ENCODE peak calls at places on chromosomes 12 and 14, in seven cellular contexts. O, U, V, H, P, R and K are unnamed samples. For H3K36me3, the result is how much of the 10 kb centered on the place peaks cover.

GRCh38 chr12:47799357-47799955 is 20.2 kb downstream of the HDAC7 start:
- DNase-seq in O (no peak), U (no peak), V (peak), H (no peak), P (no peak), R (peak), K (no peak)

GRCh38 chr12:31118347-31118830 is 44.7 kb downstream of the DDX11 start:
- DNase-seq in O (no peak), U (no peak), V (no peak), H (no peak), P (no peak), R (no peak), K (no peak)

GRCh38 chr12:48216785-48217184 is 13.7 kb upstream of the OR10AD1 start:
- DNase-seq in O (peak), U (no peak), V (no peak), H (no peak), P (no peak), R (no peak), K (no peak)

GRCh38 chr12:3713483-3713882 is 39.4 kb downstream of the CRACR2A start:
- DNase-seq in O (no peak), U (no peak), V (no peak), H (no peak), P (no peak), R (no peak), K (no peak)

GRCh38 chr12:130013771-130014484 is 110.1 kb upstream of the TMEM132D start:
- DNase-seq in O (peak), U (no peak), V (peak), H (peak), P (peak), R (peak), K (peak)

GRCh38 chr14:39302124-39302810 is 68.6 kb downstream of the MIA2 start:
- DNase-seq in O (no peak), U (no peak), V (no peak), H (no peak), P (no peak), R (no peak), K (no peak)

GRCh38 chr12:68803948-68804653 is 3.9 kb upstream of the MDM2 start:
- DNase-seq in O (no peak), U (no peak), V (no peak), H (no peak), P (no peak), R (no peak), K (no peak)

GRCh38 chr14:36271939-36272907 is 48.2 kb downstream of the MBIP start:
- DNase-seq in O (no peak), U (peak), V (no peak), H (no peak), P (peak), R (no peak), K (no peak)

GRCh38 chr14:34243401-34243800 is 218.6 kb downstream of the SPTSSA start:
- DNase-seq in O (no peak), U (no peak), V (no peak), H (no peak), P (no peak), R (no peak), K (no peak)

GRCh38 chr12:89880695-89881350 is 172.2 kb upstream of the ATP2B1 start:
- DNase-seq in O (no peak), U (no peak), V (no peak), H (no peak), P (no peak), R (no peak), K (no peak)

GRCh38 chr12:45863332-45863731 is 127.0 kb downstream of the SCAF11 start:
- DNase-seq in O (no peak), U (no peak), V (no peak), H (no peak), P (no peak), R (no peak), K (no peak)

GRCh38 chr12:111076611-111077451 is 156.5 kb upstream of the MYL2 start:
- DNase-seq in O (no peak), U (no peak), V (no peak), H (no peak), P (no peak), R (no peak), K (peak)

GRCh38 chr12:52070243-52070925 is 606 bp downstream of the ATG101 start:
- DNase-seq in O (no peak), U (no peak), V (no peak), H (no peak), P (no peak), R (no peak), K (no peak)

GRCh38 chr12:47356129-47356622 is 276.4 kb upstream of the AMIGO2 start:
- DNase-seq in O (peak), U (peak), V (no peak), H (no peak), P (no peak), R (no peak), K (no peak)

GRCh38 chr12:39798977-39799376 is 179.4 kb upstream of the ABCD2 start:
- DNase-seq in O (no peak), U (no peak), V (no peak), H (no peak), P (no peak), R (no peak), K (no peak)

GRCh38 chr12:109831929-109832328 is 1.3 kb downstream of the TRPV4 start:
- DNase-seq in O (no peak), U (no peak), V (no peak), H (no peak), P (no peak), R (no peak), K (no peak)

GRCh38 chr12:62532333-62532732 is 65.7 kb downstream of the MON2 start:
- DNase-seq in O (no peak), U (no peak), V (no peak), H (no peak), P (no peak), R (no peak), K (no peak)

GRCh38 chr14:85444685-85445084 is 85.3 kb upstream of the FLRT2 start:
- DNase-seq in O (peak), U (peak), V (no peak), H (peak), P (no peak), R (no peak), K (no peak)

GRCh38 chr12:58202933-58203713 is 261.8 kb downstream of the ATP23 start:
- DNase-seq in O (no peak), U (no peak), V (no peak), H (no peak), P (no peak), R (no peak), K (peak)

GRCh38 chr14:34935552-34935951 is 47.2 kb upstream of the SRP54 start:
- DNase-seq in O (no peak), U (no peak), V (no peak), H (no peak), P (no peak), R (no peak), K (no peak)

GRCh38 chr12:114904254-114905003 is 220.5 kb upstream of the TBX3 start:
- DNase-seq in O (no peak), U (peak), V (no peak), H (peak), P (no peak), R (no peak), K (no peak)

GRCh38 chr12:46667547-46667946 is 158.2 kb downstream of the SLC38A4 start:
- DNase-seq in O (no peak), U (peak), V (no peak), H (no peak), P (no peak), R (no peak), K (no peak)

GRCh38 chr14:103372552-103373304 is 12.5 kb upstream of the MARK3 start:
- DNase-seq in O (peak), U (peak), V (no peak), H (peak), P (no peak), R (peak), K (no peak)

GRCh38 chr12:19010726-19011125 is 118.8 kb upstream of the PLEKHA5 start:
- DNase-seq in O (no peak), U (no peak), V (no peak), H (no peak), P (no peak), R (no peak), K (no peak)

GRCh38 chr14:55160989-55161388 is 30.4 kb downstream of the DLGAP5 start:
- DNase-seq in O (no peak), U (peak), V (no peak), H (no peak), P (no peak), R (no peak), K (no peak)

GRCh38 chr12:6635375-6635855 is 344 bp downstream of the LPAR5 start:
- DNase-seq in O (no peak), U (no peak), V (no peak), H (no peak), P (peak), R (no peak), K (no peak)

GRCh38 chr12:17203497-17203896 is 597.5 kb upstream of the LMO3 start:
- DNase-seq in O (no peak), U (no peak), V (no peak), H (no peak), P (no peak), R (no peak), K (no peak)

GRCh38 chr12:92745874-92746553 is 43.2 kb downstream of the PLEKHG7 start:
- DNase-seq in O (peak), U (peak), V (peak), H (peak), P (peak), R (peak), K (no peak)

GRCh38 chr14:91228112-91229004 is 16.1 kb downstream of the GPR68 start:
- DNase-seq in O (no peak), U (peak), V (no peak), H (peak), P (no peak), R (no peak), K (no peak)

GRCh38 chr12:50619610-50619958 is 114.8 kb downstream of the DIP2B start:
- DNase-seq in O (no peak), U (no peak), V (no peak), H (no peak), P (no peak), R (no peak), K (no peak)

GRCh38 chr14:21852061-21852664 is 178.5 kb upstream of the OR4E1 start:
- DNase-seq in O (peak), U (peak), V (no peak), H (peak), P (peak), R (no peak), K (peak)

GRCh38 chr12:49535921-49536525 is 2.8 kb upstream of the KCNH3 start:
- DNase-seq in O (no peak), U (no peak), V (no peak), H (no peak), P (no peak), R (no peak), K (no peak)

GRCh38 chr12:1792406-1792805 is 28.0 kb upstream of the LRTM2 start:
- DNase-seq in O (no peak), U (no peak), V (no peak), H (no peak), P (no peak), R (no peak), K (no peak)

GRCh38 chr14:89674906-89675305 is 257.9 kb upstream of the FOXN3 start:
- DNase-seq in O (no peak), U (no peak), V (no peak), H (no peak), P (no peak), R (no peak), K (no peak)

GRCh38 chr12:39935275-39935674 is 170.6 kb downstream of the SLC2A13 start:
- DNase-seq in O (no peak), U (peak), V (no peak), H (peak), P (no peak), R (no peak), K (no peak)

GRCh38 chr12:116354950-116355779 is 77.7 kb upstream of the MED13L start:
- DNase-seq in O (no peak), U (no peak), V (no peak), H (no peak), P (no peak), R (no peak), K (no peak)

GRCh38 chr12:116360579-116361403 is 83.3 kb upstream of the MED13L start:
- DNase-seq in O (peak), U (no peak), V (no peak), H (no peak), P (no peak), R (no peak), K (no peak)

GRCh38 chr12:116354534-116354933 is 77.0 kb upstream of the MED13L start:
- DNase-seq in O (no peak), U (no peak), V (no peak), H (no peak), P (no peak), R (no peak), K (no peak)

GRCh38 chr12:116361404-116362223 is 84.1 kb upstream of the MED13L start:
- DNase-seq in O (no peak), U (no peak), V (no peak), H (no peak), P (no peak), R (peak), K (no peak)

DNA sequence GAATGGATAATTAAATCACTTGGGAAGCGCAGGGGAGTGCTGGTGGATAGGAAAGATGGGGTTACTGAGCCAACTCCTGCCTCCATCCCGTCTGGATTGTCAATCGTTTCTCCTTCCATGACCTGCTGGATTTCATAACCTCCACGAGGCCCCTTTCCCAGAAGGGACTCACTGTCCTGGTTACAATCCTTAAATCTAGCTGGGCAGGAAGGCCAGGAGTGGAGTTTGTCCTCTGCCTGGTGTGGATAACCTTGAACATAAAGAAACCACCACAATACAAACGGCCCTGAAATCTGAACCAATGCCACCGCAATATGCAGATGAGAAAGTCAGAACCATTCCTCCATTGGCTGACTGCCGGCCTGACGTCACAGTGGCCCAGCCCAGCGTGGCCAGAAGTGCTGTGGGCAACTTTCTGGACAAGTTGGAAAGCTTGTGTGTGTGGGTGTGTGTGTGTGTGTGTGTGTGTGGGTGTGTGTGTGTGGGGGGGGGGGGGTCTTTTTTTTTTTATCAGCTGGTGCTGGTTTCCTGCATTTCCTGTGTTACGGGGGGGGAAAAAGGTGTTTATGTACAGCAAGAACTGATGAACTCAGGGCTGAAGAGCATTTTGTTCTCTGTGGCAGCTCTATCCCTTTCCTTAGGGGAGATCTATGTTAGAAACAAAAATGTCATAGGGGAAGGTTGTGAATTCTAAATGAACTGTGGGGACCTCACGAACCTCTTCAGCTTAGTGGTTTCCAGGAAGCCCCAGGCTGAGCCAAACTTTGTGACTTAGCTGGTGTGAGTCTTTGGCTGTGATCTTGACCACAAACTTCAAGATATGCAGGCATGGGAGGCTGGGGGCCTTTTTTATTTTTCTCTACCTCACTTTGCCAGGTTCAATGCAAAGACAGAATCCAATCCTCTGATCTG is 81.6 kb upstream of the MED13L start:
- DNase-seq in O (peak), U (peak), V (peak), H (peak), P (peak), R (peak), K (peak)
- H3K4me3 ChIP-seq in O (no peak), U (no peak), V (peak), H (no peak), P (no peak), R (peak), K (no peak)

DNA sequence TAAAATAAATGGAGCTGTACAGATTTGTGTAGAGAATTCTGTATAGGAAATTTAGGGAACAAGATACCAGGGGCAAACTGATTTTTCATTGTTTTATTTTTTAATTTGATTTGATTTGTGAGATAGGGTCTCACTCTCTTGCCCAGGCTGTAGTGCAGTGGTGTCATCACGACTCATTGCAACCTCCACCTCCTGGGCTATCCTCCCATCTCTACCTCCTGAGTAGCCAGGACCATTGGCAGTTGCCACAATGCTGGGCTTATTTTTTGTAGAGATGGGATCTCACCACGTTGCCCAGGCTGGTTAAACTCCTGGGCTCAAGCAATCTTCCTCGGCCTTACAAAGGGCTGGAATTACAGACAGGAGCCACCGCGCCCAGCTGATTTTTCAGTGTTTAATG is 18.0 kb upstream of the TBK1 start:
- DNase-seq in O (no peak), U (no peak), V (no peak), H (no peak), P (no peak), R (no peak), K (no peak)
- H3K36me3 ChIP-seq in O (under half), U (half or more), V (half or more), H (half or more), P (under half), R (under half), K (under half)

DNA sequence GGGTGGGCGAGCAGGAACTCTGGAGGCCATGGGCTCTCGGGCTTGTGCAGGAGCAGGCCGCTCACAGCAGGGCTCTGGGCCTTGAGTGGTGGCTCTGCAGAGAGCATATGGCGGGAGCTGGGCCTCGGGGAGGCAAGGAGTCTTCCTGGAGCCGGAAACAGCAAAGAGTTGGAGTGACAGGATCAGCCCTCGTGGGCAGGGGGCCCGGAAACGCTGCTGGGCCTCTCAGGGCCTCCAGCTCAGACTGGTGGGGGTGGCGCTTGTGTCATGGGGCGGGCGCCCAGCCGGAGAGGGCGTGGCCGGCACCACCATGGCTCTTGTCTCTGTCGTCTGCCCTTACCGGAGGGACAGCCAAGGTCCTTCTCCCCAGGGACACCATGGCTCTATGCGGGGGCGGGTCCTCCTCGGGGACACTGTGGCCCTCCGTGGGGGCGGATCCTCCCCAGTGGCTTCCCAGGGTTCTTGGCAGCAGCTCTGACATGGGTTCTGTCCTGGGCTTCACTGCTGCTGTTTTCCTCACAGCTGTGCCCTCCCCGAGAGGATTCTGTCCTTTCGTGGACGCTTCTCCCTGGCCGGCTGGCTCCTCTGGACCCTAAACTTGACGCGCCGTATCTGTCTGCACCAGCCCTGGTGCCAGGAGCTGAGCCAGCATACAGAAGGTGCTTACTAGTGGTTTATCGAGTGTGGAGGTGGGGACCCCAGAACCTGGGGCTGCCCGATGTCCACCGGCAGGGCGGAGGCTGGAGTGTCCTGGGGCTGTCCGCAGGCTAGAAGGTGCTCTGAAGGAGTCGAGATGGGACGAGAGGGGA is 17.0 kb downstream of the FBRSL1 start:
- DNase-seq in O (peak), U (peak), V (peak), H (peak), P (peak), R (peak), K (peak)
- H3K4me3 ChIP-seq in O (no peak), U (no peak), V (peak), H (peak), P (no peak), R (peak), K (peak)

DNA sequence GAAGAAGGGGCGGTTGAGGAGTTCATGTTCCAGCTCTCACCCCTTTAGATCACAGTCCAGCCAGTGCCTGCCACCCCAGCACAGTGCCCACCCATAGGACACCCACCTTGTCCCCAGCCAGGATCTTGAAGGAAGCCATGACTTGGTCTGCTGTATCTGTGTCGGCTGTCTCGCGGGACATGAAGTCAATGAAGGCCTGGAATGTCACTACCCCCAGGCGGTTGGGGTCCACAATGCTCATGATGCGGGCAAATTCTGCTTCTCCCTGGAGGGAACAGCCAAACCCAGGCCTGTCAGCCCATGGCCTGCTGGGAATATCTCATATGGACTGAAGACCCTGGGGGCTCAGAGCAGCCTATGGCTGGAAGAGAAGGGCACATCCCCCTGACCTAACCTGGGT is 84.1 kb upstream of the ZFP36L1 start:
- DNase-seq in O (no peak), U (no peak), V (no peak), H (no peak), P (no peak), R (no peak), K (no peak)
- H3K36me3 ChIP-seq in O (under half), U (half or more), V (half or more), H (half or more), P (under half), R (under half), K (under half)

GRCh38 chr12:121956041-121956341 is 37.6 kb downstream of the CFAP251 start:
- DNase-seq in O (no peak), U (no peak), V (no peak), H (no peak), P (no peak), R (no peak), K (no peak)
- H3K4me3 ChIP-seq in O (no peak), U (no peak), V (no peak), H (no peak), P (no peak), R (no peak), K (no peak)

DNA sequence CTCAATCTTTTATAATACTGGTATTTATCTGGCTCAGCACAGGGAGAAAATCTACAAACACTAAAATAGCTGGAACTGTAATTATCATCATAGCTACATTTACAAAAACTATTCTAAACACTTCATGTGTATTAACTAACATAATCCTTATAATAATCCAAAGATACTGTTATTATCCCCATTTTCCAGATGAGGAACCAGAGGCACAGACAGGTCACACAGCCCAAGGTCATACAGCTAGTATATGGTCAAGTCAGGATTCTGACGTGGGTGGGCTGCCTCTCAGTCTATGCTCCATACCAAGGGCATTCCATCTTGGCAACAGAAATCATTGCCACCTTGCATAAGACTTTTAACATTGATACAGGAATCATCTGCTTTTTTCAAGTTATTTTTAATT is 11.4 kb downstream of the FERMT2 start:
- DNase-seq in O (no peak), U (no peak), V (no peak), H (no peak), P (no peak), R (no peak), K (no peak)
- H3K36me3 ChIP-seq in O (under half), U (under half), V (under half), H (under half), P (under half), R (under half), K (under half)

GRCh38 chr12:53941750-53942149 is 3.1 kb downstream of the HOXC13 start:
- DNase-seq in O (no peak), U (no peak), V (no peak), H (no peak), P (no peak), R (no peak), K (no peak)
- H3K4me3 ChIP-seq in O (no peak), U (no peak), V (no peak), H (no peak), P (no peak), R (no peak), K (no peak)